ENCODE peak calls at places on chromosomes 5 and 9, in nine cellular contexts. Q is NCI-H510A treated with DMSO at 0.1 percent for 48 hours; U is AG08396; Z is A549; L is WTC11; J is mesothelial cell of epicardium; Y is iPS-NIHi11; F is stimulated activated CD8-positive, alpha-beta memory T cell treated with anti-CD3 and anti-CD28 coated beads, Interleukin-7, amount 100 ng/mL, for 1 hour; E is HEK293T. D is an unnamed sample.

GRCh38 chr5:38339446-38339845 is 81.1 kb downstream of the EGFLAM start:
- DNase-seq in Q (no peak), U (no peak), Z (no peak), L (no peak), J (no peak), Y (no peak), F (no peak), E (no peak), D (no peak)

GRCh38 chr9:36597412-36598178 is 24.9 kb downstream of the MELK start:
- DNase-seq in Q (no peak), U (peak), Z (peak), L (no peak), J (no peak), Y (peak), F (no peak), E (peak), D (peak)

GRCh38 chr5:175382171-175382570 is 61.8 kb downstream of the DRD1 start:
- DNase-seq in Q (peak), U (no peak), Z (no peak), L (no peak), J (no peak), Y (no peak), F (no peak), E (no peak), D (no peak)

GRCh38 chr5:78804995-78805394 is 156.4 kb upstream of the LHFPL2 start:
- DNase-seq in Q (no peak), U (no peak), Z (no peak), L (no peak), J (no peak), Y (no peak), F (no peak), E (no peak), D (no peak)

GRCh38 chr9:130268521-130269131 is 3.1 kb downstream of the HMCN2 start:
- DNase-seq in Q (peak), U (no peak), Z (no peak), L (peak), J (no peak), Y (no peak), F (no peak), E (no peak), D (no peak)

GRCh38 chr5:87780831-87781760 is 368.4 kb upstream of the CCNH start:
- DNase-seq in Q (peak), U (peak), Z (peak), L (peak), J (peak), Y (peak), F (peak), E (peak), D (peak)

GRCh38 chr9:25678147-25678666 is at the start of gene TUSC1:
- DNase-seq in Q (no peak), U (peak), Z (peak), L (peak), J (no peak), Y (peak), F (no peak), E (peak), D (peak)

GRCh38 chr5:179620703-179621350 is 2.6 kb downstream of the HNRNPH1 start:
- DNase-seq in Q (no peak), U (no peak), Z (no peak), L (no peak), J (no peak), Y (no peak), F (no peak), E (no peak), D (no peak)

GRCh38 chr9:17775646-17776045 is 196.8 kb downstream of the SH3GL2 start:
- DNase-seq in Q (no peak), U (no peak), Z (no peak), L (no peak), J (no peak), Y (no peak), F (no peak), E (no peak), D (no peak)

GRCh38 chr9:91001146-91001611 is 199.6 kb downstream of the SYK start:
- DNase-seq in Q (peak), U (peak), Z (peak), L (no peak), J (peak), Y (peak), F (no peak), E (no peak), D (peak)

GRCh38 chr5:57174850-57175525 is 1.1 kb downstream of the GPBP1 start:
- DNase-seq in Q (peak), U (no peak), Z (no peak), L (no peak), J (no peak), Y (no peak), F (no peak), E (no peak), D (no peak)

GRCh38 chr5:100537946-100538345 is 2.8 kb downstream of the FAM174A start:
- DNase-seq in Q (no peak), U (no peak), Z (no peak), L (no peak), J (no peak), Y (no peak), F (no peak), E (no peak), D (no peak)

GRCh38 chr5:126445502-126446174 is 22.4 kb downstream of the GRAMD2B start:
- DNase-seq in Q (no peak), U (no peak), Z (no peak), L (no peak), J (no peak), Y (no peak), F (no peak), E (no peak), D (no peak)

GRCh38 chr5:64678400-64678799 is 11.9 kb upstream of the SHISAL2B start:
- DNase-seq in Q (no peak), U (no peak), Z (no peak), L (no peak), J (no peak), Y (no peak), F (no peak), E (no peak), D (no peak)

GRCh38 chr9:114394523-114395193 is 6.9 kb upstream of the AKNA start:
- DNase-seq in Q (no peak), U (no peak), Z (no peak), L (no peak), J (no peak), Y (no peak), F (no peak), E (no peak), D (no peak)

GRCh38 chr5:31944683-31945445 is 229.3 kb downstream of the GOLPH3 start:
- DNase-seq in Q (no peak), U (no peak), Z (no peak), L (no peak), J (no peak), Y (no peak), F (no peak), E (no peak), D (no peak)

GRCh38 chr5:165525268-165525667 is 2019.8 kb downstream of the MAT2B start:
- DNase-seq in Q (no peak), U (peak), Z (no peak), L (no peak), J (no peak), Y (no peak), F (no peak), E (no peak), D (no peak)

GRCh38 chr9:136275655-136276429 is 28.1 kb downstream of the CCDC187 start:
- DNase-seq in Q (no peak), U (no peak), Z (no peak), L (no peak), J (no peak), Y (no peak), F (no peak), E (no peak), D (no peak)

GRCh38 chr9:121160025-121160424 is 41.6 kb downstream of the RAB14 start:
- DNase-seq in Q (no peak), U (no peak), Z (no peak), L (no peak), J (no peak), Y (no peak), F (no peak), E (no peak), D (no peak)